ENCODE peak calls at places on chromosome 9, in four cellular contexts. K is PC-3, P is psoas muscle, V is heart right ventricle. N is an unnamed sample.

GRCh38 chr9:69975681-69976080 is 68.0 kb upstream of the MAMDC2 start:
- DNase-seq in V (no peak), P (no peak), K (no peak), N (no peak)

GRCh38 chr9:34310205-34310604 is 18.9 kb downstream of the KIF24 start:
- DNase-seq in P (no peak), K (no peak), V (no peak), N (no peak)

GRCh38 chr9:136881691-136882108 is 4.6 kb upstream of the TRAF2 start:
- DNase-seq in K (no peak), P (no peak), V (no peak), N (no peak)

GRCh38 chr9:93594041-93594756 is 17.8 kb downstream of the PHF2 start:
- DNase-seq in V (no peak), K (no peak), P (no peak), N (no peak)

GRCh38 chr9:127201071-127201541 is 63.5 kb upstream of the GARNL3 start:
- DNase-seq in V (no peak), K (no peak), P (peak; percentile 10), N (no peak)

GRCh38 chr9:76905984-76906861 is at the start of gene PRUNE2:
- DNase-seq in K (peak; percentile 21), P (peak; percentile 69), V (peak; percentile 46), N (peak; percentile 94)

GRCh38 chr9:77475641-77476473 is 172.3 kb downstream of the GNA14 start:
- DNase-seq in V (no peak), P (no peak), K (no peak), N (no peak)

GRCh38 chr9:136275655-136276429 is 28.1 kb downstream of the CCDC187 start:
- DNase-seq in K (no peak), P (no peak), V (no peak), N (no peak)

GRCh38 chr9:2016411-2017208 is 1.5 kb downstream of the SMARCA2 start:
- DNase-seq in P (peak; percentile 83), V (peak; percentile 82), K (peak; percentile 58), N (peak; percentile 92)

GRCh38 chr9:78669591-78669990 is 372.7 kb downstream of the PSAT1 start:
- DNase-seq in V (no peak), K (no peak), P (no peak), N (no peak)

GRCh38 chr9:91193658-91194391 is 167.9 kb downstream of the AUH start:
- DNase-seq in P (peak; percentile 90), V (peak; percentile 85), K (peak; percentile 71), N (peak; percentile 94)

GRCh38 chr9:74770508-74771261 is 117.0 kb downstream of the TRPM6 start:
- DNase-seq in P (no peak), V (peak; percentile 19), K (peak; percentile 37), N (no peak)

GRCh38 chr9:96858670-96859069 is 4.4 kb upstream of the ZNF782 start:
- DNase-seq in P (no peak), V (no peak), K (no peak), N (no peak)

GRCh38 chr9:116789097-116789496 is 102.0 kb downstream of the TRIM32 start:
- DNase-seq in P (no peak), K (no peak), V (no peak), N (no peak)

GRCh38 chr9:117414220-117414905 is 494 bp downstream of the ASTN2 start:
- DNase-seq in K (no peak), P (peak; percentile 25), V (peak; percentile 25), N (no peak)

GRCh38 chr9:127858041-127858512 is 3.6 kb upstream of the ENG start:
- DNase-seq in K (no peak), P (peak; percentile 72), V (peak; percentile 87), N (no peak)

GRCh38 chr9:93665128-93665565 is 88.8 kb downstream of the PHF2 start:
- DNase-seq in V (no peak), P (no peak), K (no peak), N (no peak)

GRCh38 chr9:95981741-95982390 is 106.4 kb downstream of the ERCC6L2 start:
- DNase-seq in K (no peak), P (no peak), V (no peak), N (no peak)

GRCh38 chr9:71924576-71924975 is 13.1 kb downstream of the C9orf85 start:
- DNase-seq in P (no peak), K (peak; percentile 28), V (no peak), N (no peak)

GRCh38 chr9:13791816-13792215 is 512.3 kb upstream of the MPDZ start:
- DNase-seq in V (no peak), K (no peak), P (no peak), N (no peak)

GRCh38 chr9:26687421-26687820 is 205.2 kb downstream of the CAAP1 start:
- DNase-seq in P (no peak), V (no peak), K (no peak), N (no peak)

GRCh38 chr9:109590945-109591344 is 92.8 kb upstream of the PTPN3 start:
- DNase-seq in K (no peak), V (peak; percentile 27), P (no peak), N (no peak)

GRCh38 chr9:136339173-136339957 is 12.0 kb downstream of the GPSM1 start:
- DNase-seq in V (peak; percentile 79), P (no peak), K (peak; percentile 56), N (no peak)

GRCh38 chr9:130862217-130862616 is 27.2 kb downstream of the ABL1 start:
- DNase-seq in V (no peak), K (no peak), P (no peak), N (no peak)

GRCh38 chr9:130862747-130863146 is 27.7 kb downstream of the ABL1 start:
- DNase-seq in P (no peak), V (no peak), K (no peak), N (peak; percentile 78)

GRCh38 chr9:130858734-130859705 is 24.0 kb downstream of the ABL1 start:
- DNase-seq in V (no peak), P (peak; percentile 34), K (no peak), N (peak; percentile 85)

GRCh38 chr9:130861372-130862180 is 26.5 kb downstream of the ABL1 start:
- DNase-seq in K (no peak), P (no peak), V (no peak), N (no peak)

GRCh38 chr9:130860458-130861316 is 25.6 kb downstream of the ABL1 start:
- DNase-seq in P (peak; percentile 85), K (no peak), V (peak; percentile 79), N (peak; percentile 97)
- TF ChIP-seq CTCF in P (peak; percentile 26), K (no peak), V (peak; percentile 77), N (peak; percentile 45)

DNA sequence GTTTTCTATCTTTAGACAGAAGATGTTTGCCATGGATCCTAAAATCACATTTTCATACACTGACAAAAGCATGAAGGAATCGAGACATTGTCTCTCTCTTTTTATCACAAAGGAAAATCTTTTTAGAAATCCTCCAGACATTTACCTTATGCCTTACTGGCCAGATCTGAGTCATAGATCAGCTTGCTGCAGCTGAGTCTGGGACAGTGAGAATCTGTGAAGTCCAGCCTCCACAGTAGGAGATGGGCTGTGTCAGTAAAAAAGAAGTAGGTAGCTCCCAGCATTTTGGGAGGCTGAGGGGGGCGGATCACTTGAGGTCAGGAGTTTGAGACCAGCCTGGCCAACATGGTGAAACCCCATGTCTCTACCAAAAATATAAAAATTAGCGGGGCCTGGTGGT is 333.4 kb upstream of the ZNF462 start:
- DNase-seq in V (no peak), P (no peak), K (peak; percentile 19), N (no peak)
- H3K4me3 ChIP-seq in V (no peak overlapping the region), P (no peak overlapping the region), K (no peak overlapping the region), N (no peak overlapping the region)

DNA sequence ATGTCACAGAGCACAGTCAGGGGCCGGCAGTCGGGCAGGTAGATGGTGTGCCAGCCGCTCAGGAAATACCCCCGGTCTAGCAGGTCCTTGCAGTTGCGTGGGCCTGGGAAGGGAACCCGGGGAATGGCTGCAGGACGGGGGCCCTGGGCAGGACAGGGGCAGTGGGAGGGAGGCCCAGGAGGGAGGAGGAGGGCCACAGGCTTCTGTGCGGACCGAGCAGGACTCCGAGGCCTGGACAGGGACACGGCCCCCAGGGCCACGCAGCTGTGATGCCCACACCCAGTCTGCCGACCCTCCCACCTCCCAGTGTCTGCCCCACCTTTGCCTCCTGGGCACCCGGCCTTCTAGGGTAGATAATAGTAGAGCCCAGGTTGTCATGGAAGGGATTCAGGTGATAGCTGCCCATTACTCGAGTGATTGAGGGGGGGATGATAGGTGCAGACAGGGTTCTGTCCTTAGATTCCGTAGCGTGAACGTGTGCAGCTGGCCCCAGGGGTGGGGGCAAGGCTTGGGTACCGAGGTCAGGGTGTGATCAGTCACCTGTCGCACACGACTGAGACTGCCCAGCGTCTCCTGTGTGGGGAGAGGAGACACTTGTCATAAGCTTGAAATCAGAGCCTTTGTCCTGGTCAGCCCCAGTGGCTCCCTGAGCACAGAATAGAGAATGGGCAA is 4.5 kb downstream of the FCN1 start:
- DNase-seq in K (no peak), P (no peak), V (no peak), N (no peak)
- TF ChIP-seq CTCF in K (no peak), P (no peak), V (no peak), N (no peak)

DNA sequence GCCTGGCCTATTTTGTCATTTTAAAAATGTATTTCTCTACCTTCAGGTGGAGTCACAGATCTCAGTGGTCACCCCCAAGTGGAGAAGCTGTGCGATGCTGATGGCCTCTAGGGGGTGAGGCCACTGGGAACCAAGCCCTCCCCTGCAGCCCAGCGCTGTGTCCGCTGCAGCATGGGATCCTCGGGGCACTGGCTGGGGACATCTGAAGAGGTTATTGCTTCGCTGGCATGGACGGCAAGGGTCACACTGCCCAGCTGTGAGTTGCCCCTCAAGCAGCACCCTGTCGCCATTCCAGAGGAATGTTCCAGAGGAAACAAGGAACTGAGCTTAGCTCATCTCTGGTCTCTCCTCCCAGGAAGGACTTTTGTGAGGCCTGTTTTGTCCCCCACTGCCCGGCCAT is 119.6 kb upstream of the S1PR3 start:
- DNase-seq in V (no peak), K (no peak), P (no peak), N (no peak)
- H3K4me3 ChIP-seq in V (no peak overlapping the region), K (no peak overlapping the region), P (no peak overlapping the region), N (no peak overlapping the region)

DNA sequence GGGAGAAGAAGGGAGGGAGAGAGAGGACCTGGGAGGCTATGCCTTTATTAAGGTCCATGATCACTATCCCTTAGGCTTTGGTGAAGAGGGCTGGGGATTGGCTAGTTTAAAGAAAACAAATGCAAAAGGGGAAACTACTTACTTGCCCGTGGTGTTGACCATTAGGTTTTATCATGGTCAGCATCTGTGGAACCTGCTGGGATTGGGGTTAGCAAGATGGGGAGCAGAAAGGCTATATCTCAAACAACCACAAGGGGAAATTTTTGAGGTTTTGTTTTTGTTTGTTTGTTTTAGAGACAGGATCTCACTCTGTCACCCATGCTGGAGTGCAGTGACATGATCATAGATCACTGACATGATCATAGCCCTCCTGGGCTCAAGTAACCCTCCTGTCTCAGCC is 9.0 kb upstream of the RAD23B start:
- DNase-seq in P (no peak), K (no peak), V (no peak), N (no peak)
- TF ChIP-seq CTCF in P (no peak), K (no peak), V (no peak), N (no peak)

DNA sequence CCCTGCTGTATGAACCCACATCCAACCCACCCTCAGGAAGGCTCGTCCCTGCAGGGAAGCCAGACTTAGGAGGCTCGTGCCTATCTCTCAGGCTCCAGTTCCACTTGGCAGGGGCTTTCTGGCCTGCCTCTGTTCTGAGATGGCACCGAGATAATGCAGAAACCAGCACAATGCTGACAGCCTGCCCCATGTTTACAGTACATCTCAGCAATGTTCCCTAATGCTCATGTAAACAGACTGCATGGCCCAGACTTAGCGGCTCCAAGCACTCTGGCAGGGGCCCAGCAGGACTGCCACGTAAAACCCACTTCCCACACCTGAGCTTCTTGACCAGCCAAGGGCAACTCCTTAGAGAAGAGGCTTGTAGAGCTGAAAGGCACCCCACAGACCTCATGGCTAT is 499.5 kb upstream of the BRINP1 start:
- DNase-seq in P (no peak), V (no peak), K (no peak), N (peak; percentile 78)
- H3K4me3 ChIP-seq in P (no peak overlapping the region), V (no peak overlapping the region), K (no peak overlapping the region), N (no peak overlapping the region)